ENCODE peak calls at places on chromosomes 3 and 15, in five cellular contexts. V is spleen, D is transverse colon, W is stomach, E is sigmoid colon. Z is an unnamed sample. For H3K36me3, the result is how much of the 10 kb centered on the place peaks cover.

GRCh38 chr15:69869291-69869690 is 228.4 kb downstream of the TLE3 start:
- DNase-seq in V (no peak), D (no peak), W (no peak), E (no peak), Z (no peak)

GRCh38 chr3:13274125-13274873 is 145.8 kb downstream of the NUP210 start:
- DNase-seq in V (peak), D (no peak), W (no peak), E (peak), Z (no peak)

GRCh38 chr15:39555885-39556284 is 25.0 kb upstream of the THBS1 start:
- DNase-seq in V (no peak), D (no peak), W (no peak), E (no peak), Z (no peak)

GRCh38 chr3:59866076-59866475 is 816.3 kb upstream of the CFAP20DC start:
- DNase-seq in V (no peak), D (no peak), W (no peak), E (no peak), Z (no peak)

GRCh38 chr15:74319596-74320357 is 47.7 kb downstream of the CYP11A1 start:
- DNase-seq in V (no peak), D (no peak), W (no peak), E (no peak), Z (no peak)

GRCh38 chr3:68207327-68207726 is 552.9 kb upstream of the SUCLG2 start:
- DNase-seq in V (no peak), D (no peak), W (no peak), E (no peak), Z (no peak)

GRCh38 chr3:29176501-29176900 is 104.4 kb upstream of the RBMS3 start:
- DNase-seq in V (no peak), D (no peak), W (no peak), E (no peak), Z (no peak)

GRCh38 chr3:31829826-31830426 is 151.1 kb downstream of the OSBPL10 start:
- DNase-seq in V (no peak), D (no peak), W (no peak), E (no peak), Z (no peak)

GRCh38 chr3:27345493-27345892 is 23.7 kb downstream of the NEK10 start:
- DNase-seq in V (no peak), D (peak), W (no peak), E (no peak), Z (no peak)

GRCh38 chr3:7875858-7876442 is 625.7 kb upstream of the LMCD1 start:
- DNase-seq in V (no peak), D (no peak), W (no peak), E (no peak), Z (no peak)

GRCh38 chr15:85474700-85475316 is 94.4 kb downstream of the AKAP13 start:
- DNase-seq in V (no peak), D (no peak), W (no peak), E (no peak), Z (no peak)

GRCh38 chr3:48990636-48991421 is 788 bp downstream of the P4HTM start:
- DNase-seq in V (no peak), D (peak), W (no peak), E (no peak), Z (no peak)

GRCh38 chr3:31960793-31961431 is 20.1 kb downstream of the OSBPL10 start:
- DNase-seq in V (no peak), D (no peak), W (no peak), E (no peak), Z (no peak)

GRCh38 chr3:59573911-59574310 is 524.1 kb upstream of the CFAP20DC start:
- DNase-seq in V (no peak), D (peak), W (no peak), E (peak), Z (no peak)

GRCh38 chr15:96457852-96458251 is 127.4 kb downstream of the NR2F2 start:
- DNase-seq in V (no peak), D (no peak), W (no peak), E (no peak), Z (no peak)

GRCh38 chr3:103767635-103768034 is 1332.8 kb downstream of the ZPLD1 start:
- DNase-seq in V (no peak), D (no peak), W (no peak), E (no peak), Z (no peak)

GRCh38 chr15:58425834-58426233 is 6.0 kb upstream of the LIPC start:
- DNase-seq in V (no peak), D (no peak), W (no peak), E (no peak), Z (no peak)

GRCh38 chr3:29649815-29650547 is 369.1 kb downstream of the RBMS3 start:
- DNase-seq in V (no peak), D (peak), W (no peak), E (no peak), Z (no peak)

GRCh38 chr3:98086873-98087272 is at the start of gene OR5AC2:
- DNase-seq in V (no peak), D (no peak), W (no peak), E (no peak), Z (no peak)

GRCh38 chr15:85329561-85330421 is 50.6 kb upstream of the AKAP13 start:
- DNase-seq in V (peak), D (peak), W (no peak), E (no peak), Z (peak)

GRCh38 chr3:110623571-110623970 is 448.0 kb upstream of the NECTIN3 start:
- DNase-seq in V (no peak), D (no peak), W (no peak), E (no peak), Z (no peak)

GRCh38 chr3:149145926-149146325 is 16.5 kb downstream of the HPS3 start:
- DNase-seq in V (no peak), D (no peak), W (no peak), E (no peak), Z (no peak)

GRCh38 chr3:179898024-179898423 is 138.7 kb downstream of the PEX5L start:
- DNase-seq in V (no peak), D (no peak), W (no peak), E (no peak), Z (no peak)

GRCh38 chr3:97815149-97815917 is 6.5 kb upstream of the CRYBG3 start:
- DNase-seq in V (no peak), D (no peak), W (no peak), E (no peak), Z (no peak)

GRCh38 chr3:124256599-124256998 is 264.7 kb upstream of the ROPN1 start:
- DNase-seq in V (no peak), D (no peak), W (no peak), E (no peak), Z (no peak)

GRCh38 chr15:92123848-92124631 is 269.6 kb upstream of the ST8SIA2 start:
- DNase-seq in V (no peak), D (no peak), W (no peak), E (peak), Z (no peak)

GRCh38 chr3:39267631-39268553 is 11.9 kb downstream of the CX3CR1 start:
- DNase-seq in V (no peak), D (no peak), W (no peak), E (no peak), Z (no peak)

GRCh38 chr3:173748140-173748539 is 350.6 kb downstream of the NLGN1 start:
- DNase-seq in V (no peak), D (no peak), W (no peak), E (no peak), Z (no peak)

GRCh38 chr3:79012946-79013362 is 754.8 kb downstream of the ROBO1 start:
- DNase-seq in V (no peak), D (no peak), W (no peak), E (no peak), Z (no peak)

GRCh38 chr15:44541282-44541958 is 4.5 kb downstream of the EIF3J start:
- DNase-seq in V (no peak), D (no peak), W (no peak), E (no peak), Z (no peak)

GRCh38 chr3:123458255-123458654 is 9.4 kb upstream of the ADCY5 start:
- DNase-seq in V (peak), D (no peak), W (no peak), E (no peak), Z (no peak)

GRCh38 chr3:52330194-52330805 is 14.2 kb downstream of the DNAH1 start:
- DNase-seq in V (no peak), D (no peak), W (no peak), E (no peak), Z (no peak)

GRCh38 chr15:80804970-80805495 is 25.9 kb downstream of the CEMIP start:
- DNase-seq in V (no peak), D (no peak), W (no peak), E (no peak), Z (no peak)

GRCh38 chr15:33156021-33156420 is 38.5 kb downstream of the FMN1 start:
- DNase-seq in V (no peak), D (no peak), W (no peak), E (no peak), Z (no peak)

GRCh38 chr15:101121511-101122090 is 130.2 kb downstream of the CHSY1 start:
- DNase-seq in V (peak), D (peak), W (peak), E (peak), Z (no peak)

GRCh38 chr15:25465835-25466234 is 27.0 kb upstream of the UBE3A start:
- DNase-seq in V (no peak), D (peak), W (no peak), E (no peak), Z (no peak)

GRCh38 chr15:25464784-25465183 is 26.0 kb upstream of the UBE3A start:
- DNase-seq in V (no peak), D (no peak), W (no peak), E (no peak), Z (no peak)

GRCh38 chr15:25469377-25469776 is 30.6 kb upstream of the UBE3A start:
- DNase-seq in V (no peak), D (no peak), W (no peak), E (no peak), Z (no peak)

GRCh38 chr15:25470230-25470629 is 31.4 kb upstream of the UBE3A start:
- DNase-seq in V (no peak), D (no peak), W (no peak), E (no peak), Z (no peak)

GRCh38 chr15:25468611-25469010 is 29.8 kb upstream of the UBE3A start:
- DNase-seq in V (no peak), D (no peak), W (no peak), E (no peak), Z (no peak)
- H3K36me3 ChIP-seq in V (under half), D (under half), W (under half), E (under half), Z (under half)

GRCh38 chr15:89197503-89197971 is 23.8 kb downstream of the RLBP1 start:
- DNase-seq in V (no peak), D (peak), W (no peak), E (peak), Z (no peak)
- TF ChIP-seq POLR2AphosphoS5 in V (peak), D (no peak), W (no peak), E (peak), Z (no peak)

GRCh38 chr3:180962530-180962929 is 27.0 kb downstream of the DNAJC19 start:
- DNase-seq in V (no peak), D (no peak), W (no peak), E (no peak), Z (no peak)
- H3K36me3 ChIP-seq in V (half or more), D (under half), W (half or more), E (half or more), Z (half or more)

GRCh38 chr3:72245183-72245811 is 460.3 kb upstream of the PROK2 start:
- DNase-seq in V (no peak), D (no peak), W (peak), E (peak), Z (no peak)
- TF ChIP-seq POLR2AphosphoS5 in V (no peak), D (no peak), W (peak), E (peak), Z (no peak)

Z was measured in Panc1.